ENCODE peak calls at places on chromosomes 6 and 20, in five cellular contexts. B is naive thymus-derived CD8-positive, alpha-beta T cell; F is T-helper 1 cell; L is stimulated activated CD4-positive, alpha-beta T cell treated with anti-CD3 and anti-CD28 coated beads, Interleukin-15, amount 100 ng/mL, for 48 hours; J is putamen. Q is an unnamed sample.

GRCh38 chr20:48616481-48616880 is 211.3 kb downstream of the PREX1 start:
- DNase-seq in B (no peak), F (no peak), L (no peak), J (no peak), Q (no peak)

GRCh38 chr6:128528241-128528640 is 7.8 kb upstream of the PTPRK start:
- DNase-seq in B (no peak), F (no peak), L (no peak), J (no peak), Q (no peak)

GRCh38 chr20:32088759-32089158 is 20.8 kb upstream of the TM9SF4 start:
- DNase-seq in B (no peak), F (no peak), L (no peak), J (no peak), Q (no peak)

GRCh38 chr6:111482236-111482958 is 621 bp downstream of the REV3L start:
- DNase-seq in B (peak; percentile 53), F (peak; percentile 16), L (peak; percentile 22), J (peak; percentile 58), Q (peak; percentile 53)

GRCh38 chr6:157273756-157274088 is 49.6 kb downstream of the TMEM242 start:
- DNase-seq in B (peak; percentile 79), F (peak; percentile 48), L (peak; percentile 54), J (peak; percentile 27), Q (peak; percentile 61)

GRCh38 chr6:130811932-130812331 is 15.3 kb upstream of the SMLR1 start:
- DNase-seq in B (no peak), F (no peak), L (no peak), J (no peak), Q (no peak)

GRCh38 chr20:36275011-36275410 is 31.1 kb upstream of the DLGAP4 start:
- DNase-seq in B (no peak), F (no peak), L (no peak), J (no peak), Q (no peak)

GRCh38 chr6:32752580-32752979 is 10.8 kb downstream of the HLA-DQB2 start:
- DNase-seq in B (no peak), F (no peak), L (no peak), J (no peak), Q (no peak)

GRCh38 chr6:16849280-16850210 is 88.3 kb upstream of the ATXN1 start:
- DNase-seq in B (no peak), F (no peak), L (no peak), J (no peak), Q (peak; percentile 45)

GRCh38 chr20:50826121-50826520 is 31.3 kb downstream of the BCAS4 start:
- DNase-seq in B (no peak), F (no peak), L (no peak), J (no peak), Q (no peak)

GRCh38 chr20:17657079-17657825 is 24.8 kb downstream of the RRBP1 start:
- DNase-seq in B (no peak), F (no peak), L (no peak), J (no peak), Q (no peak)

GRCh38 chr6:1311400-1312192 is at the start of gene FOXQ1:
- DNase-seq in B (no peak), F (no peak), L (no peak), J (no peak), Q (no peak)

GRCh38 chr20:25058797-25059486 is 1.0 kb upstream of the ACSS1 start:
- DNase-seq in B (peak; percentile 24), F (no peak), L (no peak), J (no peak), Q (no peak)

GRCh38 chr6:15389759-15390723 is 144.2 kb downstream of the JARID2 start:
- DNase-seq in B (peak; percentile 24), F (no peak), L (no peak), J (no peak), Q (no peak)

GRCh38 chr20:36815454-36816091 is 42.0 kb upstream of the DSN1 start:
- DNase-seq in B (no peak), F (no peak), L (no peak), J (no peak), Q (no peak)

GRCh38 chr20:56601166-56601565 is 27.9 kb upstream of the TFAP2C start:
- DNase-seq in B (no peak), F (no peak), L (no peak), J (no peak), Q (no peak)

GRCh38 chr6:166419268-166419667 is 36.5 kb upstream of the MPC1 start:
- DNase-seq in B (no peak), F (no peak), L (peak; percentile 40), J (no peak), Q (peak; percentile 48)

GRCh38 chr20:62900692-62901584 is 25.4 kb downstream of the DIDO1 start:
- DNase-seq in B (no peak), F (no peak), L (no peak), J (no peak), Q (no peak)

GRCh38 chr20:64192406-64192805 is 28.2 kb downstream of the MYT1 start:
- DNase-seq in B (no peak), F (no peak), L (no peak), J (no peak), Q (no peak)

GRCh38 chr6:31946370-31946885 is 533 bp downstream of the CFB start:
- DNase-seq in B (no peak), F (no peak), L (no peak), J (no peak), Q (no peak)

GRCh38 chr20:23121766-23122095 is 35.6 kb upstream of the CD93 start:
- DNase-seq in B (no peak), F (no peak), L (no peak), J (no peak), Q (no peak)

GRCh38 chr20:40279390-40279789 is 409.6 kb downstream of the MAFB start:
- DNase-seq in B (no peak), F (no peak), L (no peak), J (peak; percentile 40), Q (no peak)

GRCh38 chr6:149936743-149937142 is 5.1 kb upstream of the ULBP2 start:
- DNase-seq in B (no peak), F (no peak), L (no peak), J (no peak), Q (no peak)

GRCh38 chr6:154213782-154214181 is 142.8 kb downstream of the IPCEF1 start:
- DNase-seq in B (no peak), F (no peak), L (no peak), J (no peak), Q (no peak)

GRCh38 chr20:48975955-48976354 is 54.4 kb downstream of the ARFGEF2 start:
- DNase-seq in B (no peak), F (no peak), L (no peak), J (no peak), Q (no peak)

GRCh38 chr6:108945686-108946158 is 97.5 kb downstream of the ARMC2 start:
- DNase-seq in B (no peak), F (no peak), L (no peak), J (peak; percentile 77), Q (no peak)

GRCh38 chr20:23242556-23243180 is 107.9 kb upstream of the NXT1 start:
- DNase-seq in B (no peak), F (no peak), L (no peak), J (no peak), Q (no peak)

GRCh38 chr20:25295386-25296093 is 47.7 kb downstream of the PYGB start:
- DNase-seq in B (no peak), F (no peak), L (no peak), J (no peak), Q (no peak)